ENCODE peak calls at places on chromosome X, in seven cellular contexts. R is tibial nerve, K is uterus, W is suprapubic skin, N is upper lobe of left lung, V is testis, Q is gastrocnemius medialis. H is an unnamed sample.

GRCh38 chrX:115564243-115564642 is 3.3 kb downstream of the PLS3 start:
- DNase-seq in R (no peak), K (no peak), W (no peak), N (no peak), V (no peak), Q (no peak), H (no peak)

GRCh38 chrX:20968996-20969395 is 405.2 kb upstream of the CNKSR2 start:
- DNase-seq in R (no peak), K (no peak), W (no peak), N (no peak), V (no peak), Q (no peak), H (no peak)

GRCh38 chrX:104921606-104922205 is 298.8 kb downstream of the TEX13A start:
- DNase-seq in R (peak; percentile 5), K (no peak), W (peak; percentile 60), N (peak; percentile 32), V (no peak), Q (no peak), H (no peak)

GRCh38 chrX:131975851-131976250 is 47.3 kb upstream of the STK26 start:
- DNase-seq in R (no peak), K (no peak), W (no peak), N (no peak), V (no peak), Q (no peak), H (no peak)

GRCh38 chrX:39767446-39767845 is 330.3 kb downstream of the BCOR start:
- DNase-seq in R (no peak), K (no peak), W (no peak), N (no peak), V (no peak), Q (no peak), H (peak; percentile 28)

GRCh38 chrX:108439434-108439883 is at the start of gene COL4A5:
- DNase-seq in R (peak; percentile 4), K (peak; percentile 59), W (no peak), N (no peak), V (peak; percentile 71), Q (peak; percentile 24), H (peak; percentile 64)

GRCh38 chrX:108001218-108001814 is 19.1 kb upstream of the TEX13B start:
- DNase-seq in R (no peak), K (no peak), W (no peak), N (no peak), V (no peak), Q (peak; percentile 7), H (peak; percentile 12)

GRCh38 chrX:77447339-77448149 is at the start of gene FGF16:
- DNase-seq in R (no peak), K (no peak), W (peak; percentile 61), N (peak; percentile 68), V (no peak), Q (no peak), H (no peak)

GRCh38 chrX:119427024-119427794 is 28.1 kb downstream of the SLC25A43 start:
- DNase-seq in R (no peak), K (no peak), W (no peak), N (no peak), V (peak; percentile 54), Q (no peak), H (no peak)

GRCh38 chrX:114344756-114345155 is 239.1 kb upstream of the HTR2C start:
- DNase-seq in R (no peak), K (no peak), W (no peak), N (no peak), V (no peak), Q (no peak), H (no peak)

GRCh38 chrX:83535417-83536244 is 27.5 kb downstream of the POU3F4 start:
- DNase-seq in R (no peak), K (no peak), W (no peak), N (no peak), V (no peak), Q (no peak), H (no peak)

GRCh38 chrX:11478971-11479370 is 185.8 kb downstream of the AMELX start:
- DNase-seq in R (no peak), K (no peak), W (no peak), N (no peak), V (no peak), Q (no peak), H (no peak)

GRCh38 chrX:11478036-11478435 is 184.8 kb downstream of the AMELX start:
- DNase-seq in R (no peak), K (no peak), W (no peak), N (no peak), V (no peak), Q (no peak), H (no peak)

GRCh38 chrX:11481035-11481434 is 184.7 kb downstream of the ARHGAP6 start:
- DNase-seq in R (no peak), K (no peak), W (no peak), N (no peak), V (no peak), Q (no peak), H (no peak)

GRCh38 chrX:11484290-11484689 is 181.4 kb downstream of the ARHGAP6 start:
- DNase-seq in R (no peak), K (no peak), W (no peak), N (no peak), V (no peak), Q (no peak), H (no peak)

GRCh38 chrX:11480626-11481025 is 185.1 kb downstream of the ARHGAP6 start:
- DNase-seq in R (no peak), K (no peak), W (no peak), N (no peak), V (no peak), Q (no peak), H (no peak)
- H3K4me3 ChIP-seq in R (no peak overlapping the region), K (no peak overlapping the region), W (no peak overlapping the region), N (no peak overlapping the region), V (no peak overlapping the region), Q (no peak overlapping the region), H (no peak overlapping the region)

GRCh38 chrX:36407886-36408285 is 488.4 kb downstream of the CFAP47 start:
- DNase-seq in R (no peak), K (no peak), W (no peak), N (peak; percentile 1), V (no peak), Q (no peak), H (no peak)
- TF ChIP-seq CTCF in R (no peak), K (no peak), W (no peak), N (no peak), V (no peak), Q (no peak), H (no peak)

DNA sequence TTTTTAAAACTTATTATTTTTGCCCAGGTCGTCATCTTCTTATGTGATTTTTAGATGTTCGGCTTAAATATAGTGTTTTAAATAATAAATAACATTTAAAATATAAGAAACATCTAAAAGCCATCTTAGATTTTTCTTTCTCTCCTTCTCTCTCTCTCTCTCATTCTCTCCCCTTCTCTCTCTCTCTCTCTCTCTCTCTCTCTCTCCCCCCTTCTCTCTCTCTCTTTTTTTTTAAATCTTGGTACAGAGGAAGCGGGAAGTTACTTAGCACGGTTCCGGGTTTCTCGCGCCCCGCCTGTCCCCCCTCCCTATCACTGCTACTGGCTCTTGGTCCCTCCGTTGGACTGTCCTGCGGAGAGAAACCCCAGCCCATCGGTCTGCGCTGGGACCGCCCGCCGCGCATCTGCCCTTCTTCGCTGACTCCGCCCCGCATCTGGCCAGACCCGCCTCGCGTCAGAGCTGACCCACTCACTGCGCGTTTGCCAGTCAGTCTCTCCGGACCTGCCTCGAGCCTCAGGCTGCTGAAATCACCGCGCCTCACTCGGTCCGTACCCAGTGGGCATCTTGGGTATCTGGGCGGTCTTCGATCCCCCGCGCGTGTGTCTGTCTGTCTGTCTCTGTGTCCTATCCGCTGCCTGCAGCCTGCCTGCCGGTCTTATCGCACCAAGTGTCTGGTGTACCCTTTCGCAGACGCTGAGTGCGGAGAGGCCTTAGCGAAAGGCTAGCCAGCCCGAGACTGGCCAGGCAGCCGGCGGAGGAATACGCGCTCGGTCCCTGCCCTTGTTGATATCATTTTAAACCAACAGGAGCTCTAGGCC is at the start of gene PABPC5:
- DNase-seq in R (peak; percentile 61), K (peak; percentile 85), W (peak; percentile 80), N (peak; percentile 90), V (peak; percentile 88), Q (peak; percentile 29), H (peak; percentile 33)
- TF ChIP-seq POLR2A in R (no peak), K (peak; percentile 47), W (no peak), N (no peak), V (no peak), Q (peak; percentile 35), H (no peak)

GRCh38 chrX:13650318-13650717 is 2.6 kb upstream of the TCEANC start:
- DNase-seq in R (no peak), K (no peak), W (no peak), N (no peak), V (no peak), Q (no peak), H (no peak)

GRCh38 chrX:13649823-13650222 is 3.1 kb upstream of the TCEANC start:
- DNase-seq in R (no peak), K (no peak), W (no peak), N (no peak), V (no peak), Q (no peak), H (no peak)

GRCh38 chrX:13653022-13653693 is at the start of gene TCEANC:
- DNase-seq in R (peak; percentile 87), K (peak; percentile 98), W (peak; percentile 99), N (peak; percentile 97), V (peak; percentile 95), Q (peak; percentile 92), H (peak; percentile 91)

GRCh38 chrX:13651150-13651549 is 1.8 kb upstream of the TCEANC start:
- DNase-seq in R (no peak), K (no peak), W (no peak), N (no peak), V (no peak), Q (no peak), H (no peak)

DNA sequence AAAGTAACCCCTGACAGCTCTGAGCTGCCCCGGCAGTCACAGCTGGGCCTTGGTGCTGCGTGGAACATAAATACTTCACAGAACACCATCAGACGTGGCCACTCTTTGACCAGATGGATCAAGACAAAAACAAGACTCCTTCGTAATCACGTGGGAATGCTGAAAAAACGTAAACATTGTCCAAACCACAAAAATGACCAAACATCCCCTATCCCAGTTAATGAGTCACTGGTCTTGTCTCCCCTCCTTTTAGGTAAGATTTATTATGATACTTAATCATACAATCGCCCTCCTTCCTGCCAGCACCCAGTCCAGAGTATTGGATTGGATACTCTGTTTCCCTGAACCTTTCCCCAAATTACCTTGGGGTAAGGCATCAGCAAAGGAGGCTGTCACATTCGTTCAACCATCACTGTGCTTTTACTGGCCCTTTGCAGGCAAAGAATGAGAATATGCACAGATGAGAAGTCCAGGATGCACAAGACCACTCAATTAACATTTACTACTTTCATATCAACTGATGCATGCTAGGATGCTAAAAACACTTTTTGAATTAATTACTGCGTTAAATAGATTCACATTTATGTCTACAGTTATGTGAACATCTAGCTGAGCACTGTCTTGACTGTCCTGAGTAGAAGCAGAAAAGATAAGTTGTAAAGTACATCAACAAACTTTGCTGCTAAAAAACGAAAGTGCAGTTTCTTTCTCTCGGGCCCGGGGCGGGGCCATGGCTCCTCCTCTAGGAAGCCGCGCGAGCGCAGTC is 502 bp upstream of the TCEANC start:
- DNase-seq in R (no peak), K (no peak), W (no peak), N (no peak), V (no peak), Q (no peak), H (no peak)
- H3K4me3 ChIP-seq in R (peak overlapping the region; percentile 37), K (peak overlapping the region; percentile 76), W (peak overlapping the region; percentile 65), N (no peak overlapping the region), V (peak overlapping the region; percentile 57), Q (peak overlapping the region; percentile 58), H (peak overlapping the region; percentile 45)

GRCh38 chrX:68698955-68699354 is 51.5 kb downstream of the STARD8 start:
- DNase-seq in R (no peak), K (no peak), W (no peak), N (no peak), V (no peak), Q (no peak), H (no peak)
- TF ChIP-seq CTCF in R (no peak), K (no peak), W (no peak), N (no peak), V (no peak), Q (no peak), H (no peak)

H was measured in prostate gland.